ENCODE peak calls at places on chromosomes 2 and 18, in nine cellular contexts. One of them, this sample, is unnamed.

GRCh38 chr2:163175294-163175693 is 336.7 kb upstream of the KCNH7 start:
- DNase-seq in breast epithelium: no peak
- DNase-seq in spleen: no peak
- DNase-seq in frontal cortex: no peak
- DNase-seq in PC-3: no peak
- DNase-seq in RWPE1: no peak
- DNase-seq in heart right ventricle: no peak
- DNase-seq in WTC11: no peak
- DNase-seq in NCI-H2171 treated with DMSO at 0.1 percent for 48 hours: no peak
- DNase-seq in this sample: no peak

GRCh38 chr18:76823574-76823973 is 1.2 kb downstream of the ZNF236 start:
- DNase-seq in spleen: peak; percentile 87
- DNase-seq in NCI-H2171 treated with DMSO at 0.1 percent for 48 hours: no peak
- DNase-seq in WTC11: peak; percentile 66
- DNase-seq in heart right ventricle: no peak
- DNase-seq in breast epithelium: no peak
- DNase-seq in RWPE1: no peak
- DNase-seq in frontal cortex: peak; percentile 41
- DNase-seq in PC-3: no peak
- DNase-seq in this sample: no peak

GRCh38 chr2:96258393-96259022 is 7.3 kb downstream of the TMEM127 start:
- DNase-seq in frontal cortex: no peak
- DNase-seq in breast epithelium: no peak
- DNase-seq in NCI-H2171 treated with DMSO at 0.1 percent for 48 hours: no peak
- DNase-seq in WTC11: no peak
- DNase-seq in heart right ventricle: peak; percentile 46
- DNase-seq in RWPE1: no peak
- DNase-seq in PC-3: no peak
- DNase-seq in spleen: no peak
- DNase-seq in this sample: no peak

GRCh38 chr2:217033191-217033590 is 173.3 kb upstream of the TNP1 start:
- DNase-seq in heart right ventricle: no peak
- DNase-seq in breast epithelium: no peak
- DNase-seq in PC-3: no peak
- DNase-seq in RWPE1: no peak
- DNase-seq in frontal cortex: no peak
- DNase-seq in NCI-H2171 treated with DMSO at 0.1 percent for 48 hours: peak; percentile 30
- DNase-seq in spleen: no peak
- DNase-seq in WTC11: no peak
- DNase-seq in this sample: no peak

GRCh38 chr2:157413342-157414035 is 30.4 kb downstream of the CYTIP start:
- DNase-seq in WTC11: no peak
- DNase-seq in NCI-H2171 treated with DMSO at 0.1 percent for 48 hours: no peak
- DNase-seq in frontal cortex: no peak
- DNase-seq in breast epithelium: no peak
- DNase-seq in heart right ventricle: no peak
- DNase-seq in spleen: no peak
- DNase-seq in RWPE1: no peak
- DNase-seq in PC-3: no peak
- DNase-seq in this sample: no peak

GRCh38 chr2:101758001-101758400 is 60.5 kb downstream of the MAP4K4 start:
- DNase-seq in spleen: no peak
- DNase-seq in RWPE1: no peak
- DNase-seq in WTC11: no peak
- DNase-seq in frontal cortex: no peak
- DNase-seq in heart right ventricle: no peak
- DNase-seq in breast epithelium: no peak
- DNase-seq in NCI-H2171 treated with DMSO at 0.1 percent for 48 hours: no peak
- DNase-seq in PC-3: no peak
- DNase-seq in this sample: no peak

GRCh38 chr2:42928161-42928691 is 135.8 kb upstream of the HAAO start:
- DNase-seq in RWPE1: no peak
- DNase-seq in NCI-H2171 treated with DMSO at 0.1 percent for 48 hours: no peak
- DNase-seq in heart right ventricle: no peak
- DNase-seq in PC-3: no peak
- DNase-seq in frontal cortex: no peak
- DNase-seq in spleen: no peak
- DNase-seq in WTC11: no peak
- DNase-seq in breast epithelium: no peak
- DNase-seq in this sample: no peak

GRCh38 chr2:64837925-64838641 is 151.1 kb upstream of the SLC1A4 start:
- DNase-seq in WTC11: no peak
- DNase-seq in spleen: peak; percentile 81
- DNase-seq in heart right ventricle: peak; percentile 21
- DNase-seq in NCI-H2171 treated with DMSO at 0.1 percent for 48 hours: no peak
- DNase-seq in breast epithelium: no peak
- DNase-seq in frontal cortex: no peak
- DNase-seq in PC-3: peak; percentile 66
- DNase-seq in RWPE1: no peak
- DNase-seq in this sample: peak; percentile 61

GRCh38 chr18:24271381-24272331 is 126.0 kb downstream of the OSBPL1A start:
- DNase-seq in PC-3: peak; percentile 72
- DNase-seq in breast epithelium: peak; percentile 69
- DNase-seq in RWPE1: peak; percentile 64
- DNase-seq in spleen: peak; percentile 91
- DNase-seq in WTC11: peak; percentile 88
- DNase-seq in heart right ventricle: peak; percentile 71
- DNase-seq in frontal cortex: peak; percentile 76
- DNase-seq in NCI-H2171 treated with DMSO at 0.1 percent for 48 hours: peak; percentile 73
- DNase-seq in this sample: peak; percentile 87

GRCh38 chr2:10523406-10524189 is 75.5 kb upstream of the ODC1 start:
- DNase-seq in heart right ventricle: no peak
- DNase-seq in spleen: peak; percentile 59
- DNase-seq in WTC11: no peak
- DNase-seq in RWPE1: no peak
- DNase-seq in NCI-H2171 treated with DMSO at 0.1 percent for 48 hours: no peak
- DNase-seq in frontal cortex: no peak
- DNase-seq in PC-3: no peak
- DNase-seq in breast epithelium: peak; percentile 30
- DNase-seq in this sample: no peak

GRCh38 chr18:44507729-44508325 is 172.9 kb upstream of the SETBP1 start:
- DNase-seq in PC-3: no peak
- DNase-seq in frontal cortex: no peak
- DNase-seq in spleen: peak; percentile 88
- DNase-seq in WTC11: no peak
- DNase-seq in NCI-H2171 treated with DMSO at 0.1 percent for 48 hours: no peak
- DNase-seq in breast epithelium: no peak
- DNase-seq in RWPE1: no peak
- DNase-seq in heart right ventricle: peak; percentile 32
- DNase-seq in this sample: peak; percentile 48

GRCh38 chr2:239548491-239548890 is 147.7 kb upstream of the HDAC4 start:
- DNase-seq in heart right ventricle: no peak
- DNase-seq in breast epithelium: peak; percentile 17
- DNase-seq in NCI-H2171 treated with DMSO at 0.1 percent for 48 hours: no peak
- DNase-seq in spleen: peak; percentile 69
- DNase-seq in frontal cortex: no peak
- DNase-seq in PC-3: peak; percentile 58
- DNase-seq in RWPE1: peak; percentile 78
- DNase-seq in WTC11: no peak
- DNase-seq in this sample: no peak

GRCh38 chr18:22446906-22447305 is 29.2 kb upstream of the CTAGE1 start:
- DNase-seq in NCI-H2171 treated with DMSO at 0.1 percent for 48 hours: no peak
- DNase-seq in frontal cortex: no peak
- DNase-seq in spleen: no peak
- DNase-seq in heart right ventricle: no peak
- DNase-seq in WTC11: no peak
- DNase-seq in RWPE1: no peak
- DNase-seq in PC-3: no peak
- DNase-seq in breast epithelium: no peak
- DNase-seq in this sample: no peak

GRCh38 chr2:21307037-21307436 is 183.3 kb downstream of the TDRD15 start:
- DNase-seq in frontal cortex: no peak
- DNase-seq in PC-3: no peak
- DNase-seq in breast epithelium: no peak
- DNase-seq in heart right ventricle: no peak
- DNase-seq in spleen: no peak
- DNase-seq in WTC11: no peak
- DNase-seq in RWPE1: no peak
- DNase-seq in NCI-H2171 treated with DMSO at 0.1 percent for 48 hours: no peak
- DNase-seq in this sample: no peak

GRCh38 chr18:24426073-24426397 is 435 bp upstream of the IMPACT start:
- DNase-seq in WTC11: no peak
- DNase-seq in PC-3: no peak
- DNase-seq in spleen: no peak
- DNase-seq in NCI-H2171 treated with DMSO at 0.1 percent for 48 hours: no peak
- DNase-seq in RWPE1: no peak
- DNase-seq in breast epithelium: no peak
- DNase-seq in frontal cortex: no peak
- DNase-seq in heart right ventricle: no peak
- DNase-seq in this sample: no peak

GRCh38 chr18:34370704-34371405 is 146.1 kb upstream of the NOL4 start:
- DNase-seq in breast epithelium: no peak
- DNase-seq in spleen: no peak
- DNase-seq in PC-3: peak; percentile 62
- DNase-seq in RWPE1: no peak
- DNase-seq in NCI-H2171 treated with DMSO at 0.1 percent for 48 hours: no peak
- DNase-seq in heart right ventricle: no peak
- DNase-seq in frontal cortex: no peak
- DNase-seq in WTC11: no peak
- DNase-seq in this sample: no peak

GRCh38 chr2:239460780-239461179 is 60.0 kb upstream of the HDAC4 start:
- DNase-seq in heart right ventricle: no peak
- DNase-seq in RWPE1: no peak
- DNase-seq in PC-3: no peak
- DNase-seq in frontal cortex: no peak
- DNase-seq in WTC11: no peak
- DNase-seq in spleen: no peak
- DNase-seq in breast epithelium: no peak
- DNase-seq in NCI-H2171 treated with DMSO at 0.1 percent for 48 hours: no peak
- DNase-seq in this sample: no peak

GRCh38 chr2:186304064-186304463 is 182.0 kb upstream of the ZC3H15 start:
- DNase-seq in heart right ventricle: no peak
- DNase-seq in spleen: no peak
- DNase-seq in RWPE1: no peak
- DNase-seq in PC-3: no peak
- DNase-seq in NCI-H2171 treated with DMSO at 0.1 percent for 48 hours: no peak
- DNase-seq in breast epithelium: no peak
- DNase-seq in WTC11: no peak
- DNase-seq in frontal cortex: no peak
- DNase-seq in this sample: no peak

GRCh38 chr2:223513771-223514455 is 88.2 kb downstream of the SCG2 start:
- DNase-seq in frontal cortex: no peak
- DNase-seq in PC-3: peak; percentile 63
- DNase-seq in breast epithelium: no peak
- DNase-seq in WTC11: no peak
- DNase-seq in heart right ventricle: no peak
- DNase-seq in NCI-H2171 treated with DMSO at 0.1 percent for 48 hours: no peak
- DNase-seq in spleen: no peak
- DNase-seq in RWPE1: peak; percentile 9
- DNase-seq in this sample: no peak

GRCh38 chr2:208356846-208357574 is 49.6 kb upstream of the PTH2R start:
- DNase-seq in frontal cortex: no peak
- DNase-seq in PC-3: no peak
- DNase-seq in WTC11: no peak
- DNase-seq in RWPE1: no peak
- DNase-seq in spleen: no peak
- DNase-seq in breast epithelium: no peak
- DNase-seq in NCI-H2171 treated with DMSO at 0.1 percent for 48 hours: no peak
- DNase-seq in heart right ventricle: no peak
- DNase-seq in this sample: no peak

This sample was measured in Right ventricle myocardium superior.